ENCODE peak calls at places on chromosomes 12 and 14, in six cellular contexts. One of them, this sample, is unnamed.

GRCh38 chr14:39492267-39492666 is 60.0 kb upstream of the FBXO33 start:
- DNase-seq in NCI-H510A: no peak
- DNase-seq in hepatic stellate cell: peak
- DNase-seq in NCI-H226: peak
- DNase-seq in HuH-7: no peak
- DNase-seq in fibroblast of the aortic adventitia: peak
- DNase-seq in this sample: peak

GRCh38 chr12:94601972-94602517 is 48.3 kb downstream of the TMCC3 start:
- DNase-seq in NCI-H510A: no peak
- DNase-seq in hepatic stellate cell: no peak
- DNase-seq in NCI-H226: no peak
- DNase-seq in HuH-7: no peak
- DNase-seq in fibroblast of the aortic adventitia: no peak
- DNase-seq in this sample: peak

GRCh38 chr12:24955853-24956252 is 7.0 kb upstream of the BCAT1 start:
- DNase-seq in NCI-H510A: no peak
- DNase-seq in hepatic stellate cell: no peak
- DNase-seq in NCI-H226: no peak
- DNase-seq in HuH-7: no peak
- DNase-seq in fibroblast of the aortic adventitia: no peak
- DNase-seq in this sample: no peak

GRCh38 chr12:74145328-74145727 is 392.3 kb upstream of the ATXN7L3B start:
- DNase-seq in NCI-H510A: no peak
- DNase-seq in hepatic stellate cell: no peak
- DNase-seq in NCI-H226: no peak
- DNase-seq in HuH-7: no peak
- DNase-seq in fibroblast of the aortic adventitia: no peak
- DNase-seq in this sample: no peak

GRCh38 chr12:34597548-34598351 is 575.5 kb downstream of the ALG10 start:
- DNase-seq in NCI-H510A: no peak
- DNase-seq in hepatic stellate cell: no peak
- DNase-seq in NCI-H226: no peak
- DNase-seq in HuH-7: no peak
- DNase-seq in fibroblast of the aortic adventitia: no peak
- DNase-seq in this sample: no peak

GRCh38 chr12:32566663-32567634 is 112.2 kb upstream of the DNM1L start:
- DNase-seq in NCI-H510A: no peak
- DNase-seq in hepatic stellate cell: no peak
- DNase-seq in NCI-H226: peak
- DNase-seq in HuH-7: no peak
- DNase-seq in fibroblast of the aortic adventitia: peak
- DNase-seq in this sample: peak

GRCh38 chr14:99946652-99947489 is 118.4 kb upstream of the EVL start:
- DNase-seq in NCI-H510A: no peak
- DNase-seq in hepatic stellate cell: peak
- DNase-seq in NCI-H226: no peak
- DNase-seq in HuH-7: peak
- DNase-seq in fibroblast of the aortic adventitia: no peak
- DNase-seq in this sample: no peak

GRCh38 chr14:87153901-87154300 is 839.1 kb downstream of the GALC start:
- DNase-seq in NCI-H510A: no peak
- DNase-seq in hepatic stellate cell: no peak
- DNase-seq in NCI-H226: no peak
- DNase-seq in HuH-7: no peak
- DNase-seq in fibroblast of the aortic adventitia: no peak
- DNase-seq in this sample: no peak

GRCh38 chr12:50192908-50193307 is 25.7 kb upstream of the CERS5 start:
- DNase-seq in NCI-H510A: no peak
- DNase-seq in hepatic stellate cell: no peak
- DNase-seq in NCI-H226: peak
- DNase-seq in HuH-7: no peak
- DNase-seq in fibroblast of the aortic adventitia: peak
- DNase-seq in this sample: peak

GRCh38 chr12:20368653-20369163 is 371 bp downstream of the PDE3A start:
- DNase-seq in NCI-H510A: no peak
- DNase-seq in hepatic stellate cell: peak
- DNase-seq in NCI-H226: no peak
- DNase-seq in HuH-7: peak
- DNase-seq in fibroblast of the aortic adventitia: peak
- DNase-seq in this sample: peak

GRCh38 chr14:49218436-49219092 is 367.6 kb downstream of the RPS29 start:
- DNase-seq in NCI-H510A: no peak
- DNase-seq in hepatic stellate cell: no peak
- DNase-seq in NCI-H226: peak
- DNase-seq in HuH-7: no peak
- DNase-seq in fibroblast of the aortic adventitia: peak
- DNase-seq in this sample: no peak

GRCh38 chr14:104542871-104543830 is 36.4 kb upstream of the C14orf180 start:
- DNase-seq in NCI-H510A: no peak
- DNase-seq in hepatic stellate cell: no peak
- DNase-seq in NCI-H226: no peak
- DNase-seq in HuH-7: no peak
- DNase-seq in fibroblast of the aortic adventitia: no peak
- DNase-seq in this sample: no peak

GRCh38 chr12:27013606-27014084 is 539 bp downstream of the TM7SF3 start:
- DNase-seq in NCI-H510A: no peak
- DNase-seq in hepatic stellate cell: peak
- DNase-seq in NCI-H226: peak
- DNase-seq in HuH-7: no peak
- DNase-seq in fibroblast of the aortic adventitia: peak
- DNase-seq in this sample: peak

GRCh38 chr14:65044596-65044959 is 57.7 kb downstream of the MAX start:
- DNase-seq in NCI-H510A: no peak
- DNase-seq in hepatic stellate cell: no peak
- DNase-seq in NCI-H226: no peak
- DNase-seq in HuH-7: no peak
- DNase-seq in fibroblast of the aortic adventitia: no peak
- DNase-seq in this sample: no peak

GRCh38 chr14:60482743-60483142 is 3.1 kb downstream of the C14orf39 start:
- DNase-seq in NCI-H510A: no peak
- DNase-seq in hepatic stellate cell: no peak
- DNase-seq in NCI-H226: peak
- DNase-seq in HuH-7: no peak
- DNase-seq in fibroblast of the aortic adventitia: no peak
- DNase-seq in this sample: no peak

GRCh38 chr12:95213119-95213518 is 4.1 kb downstream of the FGD6 start:
- DNase-seq in NCI-H510A: no peak
- DNase-seq in hepatic stellate cell: no peak
- DNase-seq in NCI-H226: peak
- DNase-seq in HuH-7: no peak
- DNase-seq in fibroblast of the aortic adventitia: no peak
- DNase-seq in this sample: no peak

GRCh38 chr12:54262403-54262925 is 17.5 kb downstream of the CBX5 start:
- DNase-seq in NCI-H510A: no peak
- DNase-seq in hepatic stellate cell: peak
- DNase-seq in NCI-H226: peak
- DNase-seq in HuH-7: no peak
- DNase-seq in fibroblast of the aortic adventitia: peak
- DNase-seq in this sample: peak

GRCh38 chr14:35385042-35385839 is 19.3 kb downstream of the NFKBIA start:
- DNase-seq in NCI-H510A: peak
- DNase-seq in hepatic stellate cell: peak
- DNase-seq in NCI-H226: no peak
- DNase-seq in HuH-7: no peak
- DNase-seq in fibroblast of the aortic adventitia: peak
- DNase-seq in this sample: peak

GRCh38 chr12:28631831-28632230 is 441.6 kb downstream of the CCDC91 start:
- DNase-seq in NCI-H510A: no peak
- DNase-seq in hepatic stellate cell: no peak
- DNase-seq in NCI-H226: no peak
- DNase-seq in HuH-7: no peak
- DNase-seq in fibroblast of the aortic adventitia: no peak
- DNase-seq in this sample: peak

GRCh38 chr12:109949089-109949488 is 47.1 kb downstream of the GIT2 start:
- DNase-seq in NCI-H510A: peak
- DNase-seq in hepatic stellate cell: peak
- DNase-seq in NCI-H226: no peak
- DNase-seq in HuH-7: peak
- DNase-seq in fibroblast of the aortic adventitia: peak
- DNase-seq in this sample: peak

GRCh38 chr14:68757618-68758081 is 35.2 kb downstream of the ZFP36L1 start:
- DNase-seq in NCI-H510A: no peak
- DNase-seq in hepatic stellate cell: peak
- DNase-seq in NCI-H226: no peak
- DNase-seq in HuH-7: no peak
- DNase-seq in fibroblast of the aortic adventitia: no peak
- DNase-seq in this sample: no peak

GRCh38 chr12:57620936-57621496 is 9.8 kb downstream of the ARHGEF25 start:
- DNase-seq in NCI-H510A: no peak
- DNase-seq in hepatic stellate cell: peak
- DNase-seq in NCI-H226: no peak
- DNase-seq in HuH-7: no peak
- DNase-seq in fibroblast of the aortic adventitia: no peak
- DNase-seq in this sample: no peak

GRCh38 chr12:52901715-52902541 is 2.9 kb downstream of the KRT8 start:
- DNase-seq in NCI-H510A: no peak
- DNase-seq in hepatic stellate cell: no peak
- DNase-seq in NCI-H226: no peak
- DNase-seq in HuH-7: no peak
- DNase-seq in fibroblast of the aortic adventitia: no peak
- DNase-seq in this sample: no peak

GRCh38 chr14:51525705-51526104 is 126.0 kb upstream of the FRMD6 start:
- DNase-seq in NCI-H510A: no peak
- DNase-seq in hepatic stellate cell: no peak
- DNase-seq in NCI-H226: no peak
- DNase-seq in HuH-7: no peak
- DNase-seq in fibroblast of the aortic adventitia: no peak
- DNase-seq in this sample: no peak

GRCh38 chr14:54688229-54688628 is 121.3 kb downstream of the SAMD4A start:
- DNase-seq in NCI-H510A: no peak
- DNase-seq in hepatic stellate cell: no peak
- DNase-seq in NCI-H226: no peak
- DNase-seq in HuH-7: no peak
- DNase-seq in fibroblast of the aortic adventitia: no peak
- DNase-seq in this sample: no peak

GRCh38 chr14:99674776-99675175 is 9.3 kb upstream of the CYP46A1 start:
- DNase-seq in NCI-H510A: no peak
- DNase-seq in hepatic stellate cell: no peak
- DNase-seq in NCI-H226: no peak
- DNase-seq in HuH-7: no peak
- DNase-seq in fibroblast of the aortic adventitia: no peak
- DNase-seq in this sample: no peak

GRCh38 chr14:100534528-100535286 is 52.5 kb downstream of the BEGAIN start:
- DNase-seq in NCI-H510A: no peak
- DNase-seq in hepatic stellate cell: no peak
- DNase-seq in NCI-H226: no peak
- DNase-seq in HuH-7: peak
- DNase-seq in fibroblast of the aortic adventitia: no peak
- DNase-seq in this sample: no peak

GRCh38 chr12:27521066-27521465 is 2.9 kb upstream of the PPFIBP1 start:
- DNase-seq in NCI-H510A: no peak
- DNase-seq in hepatic stellate cell: peak
- DNase-seq in NCI-H226: peak
- DNase-seq in HuH-7: no peak
- DNase-seq in fibroblast of the aortic adventitia: peak
- DNase-seq in this sample: peak

GRCh38 chr14:77409131-77409533 is 14.2 kb downstream of the NOXRED1 start:
- DNase-seq in NCI-H510A: no peak
- DNase-seq in hepatic stellate cell: no peak
- DNase-seq in NCI-H226: peak
- DNase-seq in HuH-7: no peak
- DNase-seq in fibroblast of the aortic adventitia: peak
- DNase-seq in this sample: peak

GRCh38 chr14:33271216-33271615 is 332.5 kb downstream of the NPAS3 start:
- DNase-seq in NCI-H510A: no peak
- DNase-seq in hepatic stellate cell: no peak
- DNase-seq in NCI-H226: peak
- DNase-seq in HuH-7: no peak
- DNase-seq in fibroblast of the aortic adventitia: no peak
- DNase-seq in this sample: peak

GRCh38 chr12:124097681-124098080 is 124.7 kb downstream of the ZNF664 start:
- DNase-seq in NCI-H510A: no peak
- DNase-seq in hepatic stellate cell: no peak
- DNase-seq in NCI-H226: no peak
- DNase-seq in HuH-7: no peak
- DNase-seq in fibroblast of the aortic adventitia: peak
- DNase-seq in this sample: no peak

This sample was measured in amniotic epithelial cell.